ENCODE peak calls at places on chromosomes 7 and 10, in eight cellular contexts. W is HCT116, Y is SK-N-SH, H is OCI-LY7, R is MM.1S, A is GM23338, X is hepatocyte, O is PC-3. V is an unnamed sample.

GRCh38 chr10:76082956-76083355 is 651.5 kb downstream of the LRMDA start:
- DNase-seq in W (peak; percentile 74), Y (no peak), H (no peak), R (no peak), A (peak; percentile 98), X (no peak), O (peak; percentile 73), V (peak; percentile 47)

GRCh38 chr10:58791137-58791536 is 278.5 kb downstream of the BICC1 start:
- DNase-seq in W (no peak), Y (no peak), H (no peak), R (no peak), A (no peak), X (no peak), O (peak; percentile 96), V (peak; percentile 51)

GRCh38 chr7:92057375-92057774 is 76.9 kb downstream of the CYP51A1 start:
- DNase-seq in W (no peak), Y (no peak), H (no peak), R (no peak), A (peak; percentile 58), X (peak; percentile 75), O (peak; percentile 80), V (no peak)

GRCh38 chr10:14184841-14185500 is 145.8 kb downstream of the FRMD4A start:
- DNase-seq in W (no peak), Y (no peak), H (peak; percentile 74), R (peak; percentile 84), A (peak; percentile 68), X (no peak), O (no peak), V (no peak)

GRCh38 chr10:28202941-28203352 is 99.9 kb downstream of the MPP7 start:
- DNase-seq in W (no peak), Y (no peak), H (no peak), R (no peak), A (no peak), X (no peak), O (peak; percentile 4), V (no peak)

GRCh38 chr10:98259606-98260319 is 8.2 kb downstream of the LOXL4 start:
- DNase-seq in W (no peak), Y (no peak), H (no peak), R (no peak), A (no peak), X (no peak), O (peak; percentile 56), V (peak; percentile 67)

GRCh38 chr7:71615017-71615416 is 483.1 kb downstream of the GALNT17 start:
- DNase-seq in W (no peak), Y (no peak), H (no peak), R (no peak), A (peak; percentile 32), X (no peak), O (no peak), V (peak; percentile 5)

GRCh38 chr7:152399344-152399743 is 36.5 kb downstream of the KMT2C start:
- DNase-seq in W (no peak), Y (no peak), H (no peak), R (no peak), A (no peak), X (no peak), O (no peak), V (no peak)

GRCh38 chr7:18320422-18320821 is 175.1 kb upstream of the HDAC9 start:
- DNase-seq in W (no peak), Y (no peak), H (no peak), R (no peak), A (no peak), X (no peak), O (peak; percentile 42), V (no peak)

GRCh38 chr10:113957013-113957412 is 86.7 kb upstream of the ADRB1 start:
- DNase-seq in W (no peak), Y (no peak), H (no peak), R (no peak), A (no peak), X (peak; percentile 55), O (peak; percentile 62), V (peak; percentile 66)

GRCh38 chr10:97542169-97543024 is 30.2 kb upstream of the ANKRD2 start:
- DNase-seq in W (peak; percentile 82), Y (no peak), H (no peak), R (no peak), A (no peak), X (peak; percentile 87), O (peak; percentile 95), V (peak; percentile 95)

GRCh38 chr7:123051916-123052315 is 56.4 kb upstream of the TAS2R16 start:
- DNase-seq in W (no peak), Y (no peak), H (no peak), R (no peak), A (no peak), X (no peak), O (no peak), V (no peak)

GRCh38 chr10:33869089-33869488 is 534.6 kb upstream of the NRP1 start:
- DNase-seq in W (no peak), Y (peak; percentile 55), H (no peak), R (no peak), A (no peak), X (no peak), O (no peak), V (no peak)

GRCh38 chr10:122847782-122848604 is 2.3 kb upstream of the CUZD1 start:
- DNase-seq in W (no peak), Y (no peak), H (peak; percentile 5), R (no peak), A (no peak), X (no peak), O (no peak), V (no peak)

GRCh38 chr7:67716729-67717128 is 720.1 kb downstream of the TYW1 start:
- DNase-seq in W (no peak), Y (no peak), H (peak; percentile 5), R (no peak), A (no peak), X (no peak), O (no peak), V (no peak)

GRCh38 chr7:9231683-9232082 is 798.3 kb downstream of the NXPH1 start:
- DNase-seq in W (no peak), Y (no peak), H (no peak), R (no peak), A (peak; percentile 35), X (peak; percentile 8), O (no peak), V (no peak)

GRCh38 chr7:50509459-50509858 is 55.7 kb downstream of the DDC start:
- DNase-seq in W (no peak), Y (no peak), H (no peak), R (no peak), A (no peak), X (no peak), O (no peak), V (peak; percentile 55)

GRCh38 chr7:150937848-150938561 is 40.1 kb downstream of the KCNH2 start:
- DNase-seq in W (no peak), Y (peak; percentile 41), H (no peak), R (no peak), A (peak; percentile 32), X (no peak), O (peak; percentile 80), V (peak; percentile 36)

GRCh38 chr10:100670828-100671479 is 74.4 kb upstream of the PAX2 start:
- DNase-seq in W (no peak), Y (peak; percentile 92), H (peak; percentile 47), R (peak; percentile 59), A (peak; percentile 73), X (peak; percentile 61), O (peak; percentile 41), V (peak; percentile 53)

GRCh38 chr7:45578022-45578421 is 3.9 kb downstream of the ADCY1 start:
- DNase-seq in W (no peak), Y (no peak), H (no peak), R (no peak), A (no peak), X (no peak), O (no peak), V (no peak)
- H3K9me2 ChIP-seq in W (no peaks in the 10 kb centered on the region), Y (no peaks in the 10 kb centered on the region), H (no peaks in the 10 kb centered on the region), R (no peaks in the 10 kb centered on the region), A (no peaks in the 10 kb centered on the region), X (no peaks in the 10 kb centered on the region), O (no peaks in the 10 kb centered on the region), V (no peaks in the 10 kb centered on the region)

GRCh38 chr7:44580945-44581344 is 1.1 kb downstream of the TMED4 start:
- DNase-seq in W (no peak), Y (no peak), H (no peak), R (no peak), A (no peak), X (peak; percentile 45), O (peak; percentile 38), V (no peak)

GRCh38 chr7:44583145-44583544 is 1.1 kb upstream of the TMED4 start:
- DNase-seq in W (no peak), Y (no peak), H (no peak), R (no peak), A (no peak), X (no peak), O (no peak), V (no peak)

GRCh38 chr7:44581907-44582603 is at the start of gene TMED4:
- DNase-seq in W (peak; percentile 96), Y (peak; percentile 100), H (peak; percentile 99), R (peak; percentile 98), A (peak; percentile 98), X (peak; percentile 100), O (peak; percentile 98), V (peak; percentile 99)

GRCh38 chr7:44576228-44576627 is 2.5 kb upstream of the DDX56 start:
- DNase-seq in W (no peak), Y (no peak), H (no peak), R (no peak), A (no peak), X (no peak), O (no peak), V (no peak)

DNA sequence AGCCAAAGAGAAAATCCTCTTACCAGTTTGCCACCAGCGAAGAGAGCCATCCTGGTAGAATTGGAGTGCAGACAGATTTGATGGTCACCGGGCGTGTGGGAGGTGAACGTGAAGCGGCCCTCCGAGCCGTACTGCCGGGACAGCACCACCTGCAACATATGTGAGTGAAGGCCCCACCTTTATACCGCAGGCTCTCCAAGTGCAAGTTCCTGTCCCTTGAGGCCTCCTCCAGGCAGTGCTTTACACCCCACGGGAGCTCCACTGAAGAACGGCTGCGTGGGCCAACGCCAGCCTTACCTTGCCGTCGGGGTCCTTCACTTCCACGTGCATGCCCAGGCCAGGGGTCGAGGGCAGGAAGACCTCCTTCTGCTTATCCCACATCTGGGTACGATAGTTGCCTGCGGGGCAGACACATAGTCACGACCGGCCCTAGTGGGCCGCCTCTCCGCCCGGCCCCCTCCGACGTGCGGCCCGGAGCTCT is 565 bp downstream of the TMED4 start:
- DNase-seq in W (no peak), Y (no peak), H (peak; percentile 72), R (peak; percentile 72), A (peak; percentile 25), X (peak; percentile 43), O (no peak), V (peak; percentile 41)
- TF ChIP-seq EZH2phosphoT487 in W (no peak), Y (no peak), H (no peak), R (no peak), A (no peak), X (no peak), O (no peak), V (no peak)

DNA sequence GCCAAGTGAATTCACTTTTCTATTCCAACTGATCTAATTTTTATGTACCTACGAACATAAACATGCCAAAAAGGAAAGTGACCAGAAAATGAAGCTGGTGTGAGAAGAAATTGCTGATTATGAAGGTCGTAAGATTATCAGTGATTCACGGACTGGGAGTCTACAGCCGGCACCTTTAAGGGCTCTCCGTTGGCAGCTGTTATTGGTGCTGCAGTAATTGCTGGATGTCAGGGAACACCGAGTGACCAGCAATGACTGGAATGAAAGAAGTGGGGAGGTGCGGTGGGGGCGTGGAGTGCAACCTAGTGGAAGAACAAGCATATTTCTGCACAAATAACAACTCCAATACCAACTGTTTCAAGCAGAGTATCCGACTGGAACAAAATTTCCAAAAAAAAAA is 109.8 kb upstream of the TARP start:
- DNase-seq in W (no peak), Y (no peak), H (no peak), R (no peak), A (no peak), X (no peak), O (no peak), V (peak; percentile 8)
- H2AFZ ChIP-seq in W (no peak overlapping the region), Y (no peak overlapping the region), H (no peak overlapping the region), R (no peak overlapping the region), A (no peak overlapping the region), X (no peak overlapping the region), O (no peak overlapping the region), V (no peak overlapping the region)

GRCh38 chr7:40027545-40027944 is 77.5 kb downstream of the CDK13 start:
- DNase-seq in W (no peak), Y (no peak), H (no peak), R (no peak), A (no peak), X (no peak), O (no peak), V (no peak)
- H3K9me2 ChIP-seq in W (no peaks in the 10 kb centered on the region), Y (no peaks in the 10 kb centered on the region), H (no peaks in the 10 kb centered on the region), R (no peaks in the 10 kb centered on the region), A (no peaks in the 10 kb centered on the region), X (no peaks in the 10 kb centered on the region), O (no peaks in the 10 kb centered on the region), V (no peaks in the 10 kb centered on the region)